ENCODE peak calls at places on chromosomes 12 and 14, in five cellular contexts. R is prostate gland, Z is thyroid gland, U is A549, Q is ovary. M is an unnamed sample.

GRCh38 chr12:24177889-24178288 is 228.4 kb upstream of the SOX5 start:
- DNase-seq in U (no peak), R (no peak), Z (peak), Q (no peak), M (no peak)

GRCh38 chr12:101761347-101761746 is 22.1 kb upstream of the SYCP3 start:
- DNase-seq in R (peak), Q (no peak), U (no peak), Z (no peak), M (no peak)

GRCh38 chr12:65494537-65494936 is 216.1 kb downstream of the MSRB3 start:
- DNase-seq in Q (no peak), U (no peak), R (no peak), Z (no peak), M (no peak)

GRCh38 chr12:115506822-115507629 is 770.5 kb downstream of the MED13L start:
- DNase-seq in Q (no peak), U (no peak), R (no peak), Z (no peak), M (no peak)

GRCh38 chr14:68585690-68586089 is 207.2 kb downstream of the ZFP36L1 start:
- DNase-seq in Q (peak), Z (no peak), U (no peak), R (no peak), M (no peak)

GRCh38 chr14:69259531-69260245 is at the start of gene GALNT16:
- DNase-seq in R (no peak), Q (no peak), Z (peak), U (peak), M (peak)

GRCh38 chr12:106135781-106136180 is 3.0 kb downstream of the NUAK1 start:
- DNase-seq in R (no peak), U (no peak), Z (peak), Q (no peak), M (no peak)

GRCh38 chr12:50251619-50252300 is 31.6 kb downstream of the LIMA1 start:
- DNase-seq in Q (no peak), U (no peak), Z (no peak), R (peak), M (no peak)

GRCh38 chr14:89206426-89206825 is 210.6 kb downstream of the FOXN3 start:
- DNase-seq in Q (no peak), Z (no peak), U (no peak), R (no peak), M (no peak)

GRCh38 chr12:71639341-71639760 is 24.3 kb downstream of the ZFC3H1 start:
- DNase-seq in Q (no peak), Z (peak), U (peak), R (no peak), M (no peak)

GRCh38 chr14:64504897-64505771 is 564 bp downstream of the ZBTB1 start:
- DNase-seq in Z (peak), R (peak), Q (peak), U (peak), M (peak)

GRCh38 chr14:64507376-64508156 is 3.0 kb downstream of the ZBTB1 start:
- DNase-seq in R (no peak), U (peak), Q (no peak), Z (no peak), M (peak)

GRCh38 chr14:64508215-64508776 is 3.7 kb downstream of the ZBTB1 start:
- DNase-seq in Q (no peak), U (no peak), Z (no peak), R (no peak), M (no peak)

GRCh38 chr14:64509036-64509435 is 4.5 kb downstream of the ZBTB1 start:
- DNase-seq in U (no peak), Q (no peak), Z (no peak), R (no peak), M (no peak)

DNA sequence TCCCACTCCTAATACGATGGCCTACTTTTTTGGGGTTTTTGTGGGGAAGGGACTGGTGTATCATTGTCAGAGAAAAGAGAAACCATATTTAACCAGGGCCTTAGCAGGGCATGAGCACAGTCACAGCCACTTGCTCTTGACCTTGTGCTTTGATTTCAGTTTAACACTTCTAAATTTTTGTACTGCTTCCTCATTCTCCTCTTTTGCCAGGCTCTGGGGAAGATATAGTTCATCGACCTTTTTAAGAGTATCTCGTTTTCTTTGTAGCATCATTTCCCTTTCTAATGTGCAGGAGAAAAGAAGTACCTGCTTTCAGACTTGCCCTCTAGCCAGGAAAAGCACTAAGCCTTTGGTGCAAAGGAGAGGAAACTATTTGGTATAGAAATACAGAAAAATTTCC is 2.2 kb downstream of the ZBTB1 start:
- DNase-seq in Z (no peak), Q (no peak), U (no peak), R (no peak), M (no peak)
- H3K4me3 ChIP-seq in Z (no peak), Q (no peak), U (peak), R (no peak), M (no peak)

GRCh38 chr12:6452245-6452731 is 446 bp downstream of the TAPBPL start:
- DNase-seq in U (no peak), R (peak), Q (peak), Z (peak), M (peak)

GRCh38 chr12:6450869-6451347 is 934 bp upstream of the TAPBPL start:
- DNase-seq in Q (peak), U (no peak), R (no peak), Z (no peak), M (no peak)

GRCh38 chr12:6452908-6453630 is 1.2 kb downstream of the TAPBPL start:
- DNase-seq in Z (peak), Q (peak), R (no peak), U (no peak), M (no peak)

GRCh38 chr12:6450091-6450868 is 1.6 kb upstream of the TAPBPL start:
- DNase-seq in Z (no peak), R (no peak), U (no peak), Q (no peak), M (no peak)

DNA sequence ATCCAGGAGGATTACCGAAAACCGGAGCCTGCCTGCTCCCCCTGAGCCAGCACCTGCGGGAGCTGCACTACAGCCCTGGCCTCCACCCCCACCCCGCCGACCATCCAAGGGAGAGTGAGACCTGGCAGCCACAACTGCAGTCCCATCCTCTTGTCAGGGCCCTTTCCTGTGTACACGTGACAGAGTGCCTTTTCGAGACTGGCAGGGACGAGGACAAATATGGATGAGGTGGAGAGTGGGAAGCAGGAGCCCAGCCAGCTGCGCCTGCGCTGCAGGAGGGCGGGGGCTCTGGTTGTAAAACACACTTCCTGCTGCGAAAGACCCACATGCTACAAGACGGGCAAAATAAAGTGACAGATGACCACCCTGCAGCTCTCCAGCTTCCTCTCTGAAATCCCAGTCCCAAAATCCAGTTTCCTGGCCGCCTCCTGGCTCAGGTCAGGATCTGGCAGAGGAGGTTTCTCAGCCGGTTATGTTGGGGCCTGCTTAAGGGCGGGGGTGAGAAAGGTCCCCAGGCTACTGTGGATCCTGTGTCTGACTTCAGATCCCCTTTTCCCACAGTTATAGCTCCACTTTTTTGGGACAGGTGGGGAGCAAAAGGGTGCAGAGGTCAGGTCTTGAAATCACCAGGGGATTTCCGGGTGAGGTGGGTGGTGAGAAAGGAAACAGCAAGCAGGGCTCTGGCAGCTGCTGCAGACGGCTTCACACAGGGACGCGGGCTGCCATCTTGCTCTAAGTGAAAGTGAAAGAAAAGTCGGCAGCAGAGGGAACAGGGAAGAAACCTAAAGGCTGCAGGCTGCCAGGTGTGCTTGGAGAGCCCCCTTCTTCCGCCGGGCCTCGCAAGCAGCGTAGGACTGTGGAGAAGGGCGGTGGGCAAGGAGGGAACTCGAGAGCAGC is at the start of gene TAPBPL:
- DNase-seq in Q (peak), U (peak), Z (peak), R (peak), M (peak)
- TF ChIP-seq POLR2A in Q (peak), U (peak), Z (peak), R (peak), M (peak)

GRCh38 chr14:53955234-53955556 is 1.4 kb downstream of the BMP4 start:
- DNase-seq in R (no peak), Q (no peak), U (no peak), Z (no peak), M (no peak)
- H3K4me3 ChIP-seq in R (peak), Q (peak), U (peak), Z (no peak), M (peak)

GRCh38 chr14:87935081-87935828 is 57.7 kb downstream of the GALC start:
- DNase-seq in Q (no peak), Z (no peak), U (no peak), R (no peak), M (no peak)

GRCh38 chr14:87944987-87945604 is 47.9 kb downstream of the GALC start:
- DNase-seq in U (no peak), Q (no peak), R (no peak), Z (no peak), M (no peak)

GRCh38 chr14:87935895-87936294 is 57.1 kb downstream of the GALC start:
- DNase-seq in Z (no peak), U (no peak), R (peak), Q (no peak), M (peak)

GRCh38 chr14:87940894-87941293 is 52.1 kb downstream of the GALC start:
- DNase-seq in Q (no peak), U (no peak), Z (no peak), R (no peak), M (no peak)

DNA sequence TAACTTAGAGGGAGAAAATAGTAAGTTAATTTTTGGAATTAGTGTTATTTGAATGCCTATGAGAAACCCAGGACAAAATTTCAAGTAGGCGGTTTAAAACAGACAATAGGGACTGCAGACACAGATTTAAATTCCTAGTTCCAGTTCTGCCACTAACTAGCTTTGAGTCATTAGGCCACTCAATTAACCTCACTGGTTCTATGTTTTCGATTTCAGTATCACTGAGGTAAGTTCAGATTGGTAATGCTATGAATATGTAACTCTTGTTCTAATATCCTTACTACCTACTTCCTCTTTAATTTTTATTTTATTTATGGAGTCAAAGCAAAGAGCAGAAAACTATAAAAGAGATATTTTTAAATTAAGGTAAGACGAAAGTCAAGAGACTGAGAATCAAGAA is 52.6 kb downstream of the GALC start:
- DNase-seq in Z (no peak), R (no peak), Q (no peak), U (no peak), M (no peak)
- TF ChIP-seq POLR2A in Z (no peak), R (no peak), Q (no peak), U (no peak), M (no peak)

DNA sequence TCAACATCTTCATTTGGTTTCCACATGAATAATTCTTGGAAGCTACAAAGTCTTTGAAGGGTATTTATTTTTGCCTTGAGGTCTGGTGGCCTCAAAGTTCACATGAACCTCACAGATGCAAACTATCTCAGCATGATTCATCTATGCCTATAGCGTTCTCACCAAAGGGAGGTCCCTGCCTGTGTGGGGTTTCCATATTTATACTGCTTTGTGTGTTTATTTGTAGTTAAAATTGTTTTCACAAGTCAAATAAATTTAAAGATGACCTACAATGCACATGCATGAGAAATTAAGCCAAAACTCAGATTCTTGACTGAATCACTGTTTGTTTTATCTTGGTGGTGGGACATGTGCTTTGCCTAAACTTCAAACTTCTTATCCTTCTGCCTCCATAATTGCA is 176.7 kb downstream of the PPM1H start:
- DNase-seq in R (no peak), Z (no peak), U (no peak), Q (no peak), M (no peak)
- H3K4me3 ChIP-seq in R (no peak), Z (no peak), U (no peak), Q (no peak), M (no peak)

GRCh38 chr12:122837306-122838265 is 2.3 kb downstream of the HIP1R start:
- DNase-seq in Q (no peak), R (no peak), U (no peak), Z (no peak), M (peak)

GRCh38 chr12:122835693-122836026 is 403 bp downstream of the HIP1R start:
- DNase-seq in Z (peak), U (peak), Q (no peak), R (no peak), M (peak)

GRCh38 chr12:122834229-122834920 is 882 bp upstream of the HIP1R start:
- DNase-seq in R (no peak), Q (no peak), U (peak), Z (peak), M (peak)

GRCh38 chr12:122836027-122836921 is 1.0 kb downstream of the HIP1R start:
- DNase-seq in R (peak), Q (no peak), U (peak), Z (peak), M (peak)

DNA sequence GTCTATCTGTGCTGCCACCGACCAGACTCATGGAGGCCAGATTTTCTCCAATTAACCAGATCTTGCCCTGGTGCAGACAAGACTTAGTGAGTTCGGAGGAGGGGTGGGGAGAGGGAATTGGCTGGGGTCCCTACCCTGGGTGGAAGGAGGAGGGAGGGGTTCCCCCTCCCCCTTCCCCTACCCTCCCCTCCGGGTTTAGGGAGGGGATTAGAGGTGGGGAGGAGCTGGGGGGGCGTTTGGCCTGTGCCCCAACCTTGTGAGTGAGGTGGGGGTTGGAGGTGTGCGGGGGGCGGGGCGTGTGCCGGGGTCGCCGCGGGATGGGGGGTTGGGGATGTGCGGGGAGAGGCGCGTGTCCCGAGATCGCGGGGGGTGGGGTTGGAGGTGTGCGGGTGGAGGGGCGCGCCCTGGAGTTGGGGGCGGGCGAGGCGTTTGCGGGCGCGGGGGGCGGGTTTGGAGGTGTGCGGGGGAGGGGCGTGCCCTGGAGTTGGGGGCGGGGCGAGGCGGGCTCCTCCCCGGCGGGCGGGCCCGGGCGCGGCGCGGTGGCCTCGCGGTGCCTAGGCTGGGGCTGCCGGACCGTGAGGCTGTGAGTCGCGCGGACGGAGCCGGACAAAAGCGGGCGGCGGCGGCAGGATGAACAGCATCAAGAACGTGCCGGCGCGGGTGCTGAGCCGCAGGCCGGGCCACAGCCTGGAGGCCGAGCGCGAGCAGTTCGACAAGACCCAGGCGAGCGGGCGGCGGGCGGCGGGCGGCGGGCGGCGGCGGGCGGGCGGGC is at the start of gene HIP1R:
- DNase-seq in U (peak), R (peak), Q (peak), Z (peak), M (peak)
- TF ChIP-seq POLR2A in U (peak), R (peak), Q (no peak), Z (peak), M (no peak)

DNA sequence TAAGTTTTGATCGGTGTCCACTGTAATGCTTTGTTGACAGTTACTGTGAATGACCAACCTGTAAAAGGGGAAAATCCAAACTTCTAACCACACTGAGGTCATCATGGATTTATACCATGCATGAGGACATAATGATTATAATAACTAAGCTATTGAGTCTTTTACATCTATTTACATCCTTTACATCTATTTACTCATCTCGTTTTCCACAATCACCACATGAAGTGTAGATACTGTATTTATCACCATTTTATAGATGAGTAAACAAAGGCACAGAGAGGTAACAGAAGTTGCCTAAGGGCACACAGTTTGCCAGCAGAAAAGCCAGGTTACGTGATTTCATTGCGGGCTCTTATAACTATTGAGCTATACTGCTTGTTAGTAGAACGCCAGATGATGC is 27.9 kb upstream of the EID3 start:
- DNase-seq in U (no peak), R (no peak), Z (no peak), Q (no peak), M (no peak)
- H3K4me3 ChIP-seq in U (peak), R (no peak), Z (no peak), Q (no peak), M (no peak)

GRCh38 chr14:35124127-35124526 is 1.8 kb downstream of the PRORP start:
- DNase-seq in Q (no peak), R (no peak), Z (no peak), U (no peak), M (no peak)

GRCh38 chr14:35123388-35123703 is 994 bp downstream of the PRORP start:
- DNase-seq in Q (no peak), U (no peak), R (no peak), Z (no peak), M (no peak)

GRCh38 chr14:35122696-35123387 is 490 bp downstream of the PRORP start:
- DNase-seq in Q (no peak), U (peak), Z (peak), R (peak), M (no peak)

GRCh38 chr14:35121026-35121886 is 534 bp downstream of the PPP2R3C start:
- DNase-seq in R (no peak), Q (no peak), U (peak), Z (peak), M (no peak)

DNA sequence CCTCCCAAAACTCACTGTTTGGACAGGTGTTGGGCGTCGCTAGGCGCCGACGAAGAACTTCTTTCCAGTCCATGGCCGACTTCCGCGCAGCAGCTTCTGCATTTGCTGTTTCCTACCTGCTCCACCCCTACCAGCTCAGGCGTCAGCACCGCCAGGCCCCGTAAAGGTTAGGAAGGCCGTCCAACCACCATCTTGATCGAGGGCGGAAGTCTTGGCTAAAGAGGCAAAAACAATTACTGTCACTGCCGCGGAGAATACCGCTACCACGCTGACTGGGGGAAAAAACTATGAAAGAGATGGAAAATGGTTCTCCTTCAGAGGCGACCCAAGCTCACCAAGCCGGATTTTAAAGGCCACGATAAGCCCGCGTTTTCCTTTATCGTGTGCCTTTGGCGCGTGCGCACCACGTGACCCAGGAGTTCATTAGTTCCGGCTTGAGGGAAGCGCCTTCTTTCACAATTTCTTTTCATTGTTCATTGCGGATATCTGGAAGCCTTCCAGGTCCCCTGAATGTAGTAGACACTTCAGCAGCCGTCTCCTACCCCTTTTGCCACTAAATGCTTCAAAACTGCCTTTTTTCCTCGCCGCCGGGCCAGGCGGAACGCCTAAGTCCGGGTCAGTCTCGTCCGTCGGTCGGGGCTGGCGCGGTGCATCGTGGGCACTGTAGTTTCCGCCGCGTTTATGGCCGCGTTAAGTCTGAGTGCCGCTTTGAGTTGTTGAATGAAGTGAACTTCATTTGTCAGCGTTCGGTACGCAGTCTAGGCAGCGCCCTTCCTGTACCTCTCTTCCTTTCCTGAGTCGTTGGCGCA is at the start of the genes PPP2R3C and PRORP:
- DNase-seq in Z (peak), U (peak), Q (peak), R (peak), M (peak)
- TF ChIP-seq POLR2A in Z (peak), U (peak), Q (peak), R (peak), M (peak)

DNA sequence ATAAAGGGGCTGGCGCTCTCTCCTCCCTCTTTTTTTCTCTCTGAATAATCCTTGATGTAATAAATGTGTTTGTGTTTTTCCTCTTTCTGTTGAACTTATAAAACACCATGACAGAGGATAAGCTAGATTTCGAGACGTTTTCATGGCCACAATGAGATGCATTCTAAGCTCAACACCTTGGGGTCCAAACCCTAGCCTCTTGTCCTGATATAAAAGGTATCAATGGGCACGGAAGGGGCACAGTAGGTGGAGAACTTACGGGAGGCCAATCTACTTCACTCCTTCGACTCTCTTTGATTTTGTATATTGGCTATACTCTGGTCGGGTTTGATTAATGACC is 6.0 kb upstream of the ALX1 start:
- DNase-seq in U (no peak), Z (no peak), R (no peak), Q (no peak), M (no peak)
- H3K4me3 ChIP-seq in U (no peak), Z (no peak), R (no peak), Q (no peak), M (no peak)

M was measured in body of pancreas.